ENCODE peak calls at places on chromosomes 6 and 20, in six cellular contexts. One of them, this sample, is unnamed.
A peak's percentile ranks its signal among the peaks of the same experiment; 100 is the strongest.

GRCh38 chr20:19964289-19965263 is 52.6 kb upstream of the NAA20 start:
- DNase-seq in aorta: no peak
- DNase-seq in endothelial cell: no peak
- DNase-seq in activated naive CD4-positive, alpha-beta T cell: no peak
- DNase-seq in activated CD8-positive, alpha-beta T cell treated with anti-CD3 and anti-CD28 coated beads for 36 hours: no peak
- DNase-seq in gastrocnemius medialis: peak; percentile 90
- DNase-seq in this sample: peak; percentile 92

GRCh38 chr20:24163501-24163900 is 174.9 kb upstream of the GGTLC1 start:
- DNase-seq in aorta: no peak
- DNase-seq in endothelial cell: no peak
- DNase-seq in activated naive CD4-positive, alpha-beta T cell: no peak
- DNase-seq in activated CD8-positive, alpha-beta T cell treated with anti-CD3 and anti-CD28 coated beads for 36 hours: no peak
- DNase-seq in gastrocnemius medialis: no peak
- DNase-seq in this sample: no peak

GRCh38 chr20:16760431-16761304 is 12.5 kb downstream of the OTOR start:
- DNase-seq in aorta: no peak
- DNase-seq in endothelial cell: no peak
- DNase-seq in activated naive CD4-positive, alpha-beta T cell: no peak
- DNase-seq in activated CD8-positive, alpha-beta T cell treated with anti-CD3 and anti-CD28 coated beads for 36 hours: no peak
- DNase-seq in gastrocnemius medialis: no peak
- DNase-seq in this sample: no peak

GRCh38 chr6:6972456-6972855 is 135.3 kb upstream of the RREB1 start:
- DNase-seq in aorta: no peak
- DNase-seq in endothelial cell: no peak
- DNase-seq in activated naive CD4-positive, alpha-beta T cell: no peak
- DNase-seq in activated CD8-positive, alpha-beta T cell treated with anti-CD3 and anti-CD28 coated beads for 36 hours: no peak
- DNase-seq in gastrocnemius medialis: no peak
- DNase-seq in this sample: peak; percentile 30

GRCh38 chr6:112560651-112561050 is 213.5 kb downstream of the RFPL4B start:
- DNase-seq in aorta: no peak
- DNase-seq in endothelial cell: peak; percentile 7
- DNase-seq in activated naive CD4-positive, alpha-beta T cell: no peak
- DNase-seq in activated CD8-positive, alpha-beta T cell treated with anti-CD3 and anti-CD28 coated beads for 36 hours: no peak
- DNase-seq in gastrocnemius medialis: no peak
- DNase-seq in this sample: no peak

GRCh38 chr6:169843991-169844390 is 92.6 kb downstream of the ERMARD start:
- DNase-seq in aorta: no peak
- DNase-seq in endothelial cell: no peak
- DNase-seq in activated naive CD4-positive, alpha-beta T cell: no peak
- DNase-seq in activated CD8-positive, alpha-beta T cell treated with anti-CD3 and anti-CD28 coated beads for 36 hours: no peak
- DNase-seq in gastrocnemius medialis: no peak
- DNase-seq in this sample: no peak

GRCh38 chr6:134074151-134074712 is 21.8 kb upstream of the SLC2A12 start:
- DNase-seq in aorta: no peak
- DNase-seq in endothelial cell: peak; percentile 56
- DNase-seq in activated naive CD4-positive, alpha-beta T cell: no peak
- DNase-seq in activated CD8-positive, alpha-beta T cell treated with anti-CD3 and anti-CD28 coated beads for 36 hours: no peak
- DNase-seq in gastrocnemius medialis: no peak
- DNase-seq in this sample: no peak

GRCh38 chr6:3209114-3210023 is 18.1 kb downstream of the TUBB2B start:
- DNase-seq in aorta: no peak
- DNase-seq in endothelial cell: no peak
- DNase-seq in activated naive CD4-positive, alpha-beta T cell: no peak
- DNase-seq in activated CD8-positive, alpha-beta T cell treated with anti-CD3 and anti-CD28 coated beads for 36 hours: peak; percentile 73
- DNase-seq in gastrocnemius medialis: no peak
- DNase-seq in this sample: peak; percentile 90

GRCh38 chr6:21987501-21987957 is 309.3 kb downstream of the PRL start:
- DNase-seq in aorta: peak; percentile 82
- DNase-seq in endothelial cell: peak; percentile 57
- DNase-seq in activated naive CD4-positive, alpha-beta T cell: no peak
- DNase-seq in activated CD8-positive, alpha-beta T cell treated with anti-CD3 and anti-CD28 coated beads for 36 hours: peak; percentile 32
- DNase-seq in gastrocnemius medialis: peak; percentile 40
- DNase-seq in this sample: peak; percentile 89

This sample was measured in AG20443.